ENCODE peak calls at places on chromosome 13, in five cellular contexts. One of them, this sample, is unnamed.

GRCh38 chr13:33787051-33787591 is 30.8 kb upstream of the RFC3 start:
- DNase-seq in CD4-positive, alpha-beta T cell: no peak
- DNase-seq in HuH-7: no peak
- DNase-seq in globus pallidus: no peak
- DNase-seq in stimulated activated CD4-positive, alpha-beta T cell treated with anti-CD3 and anti-CD28 coated beads, Interleukin-4, amount 100 ng/mL, for 48 hours: no peak
- DNase-seq in this sample: no peak

GRCh38 chr13:32206097-32206740 is 108.9 kb downstream of the ZAR1L start:
- DNase-seq in CD4-positive, alpha-beta T cell: no peak
- DNase-seq in HuH-7: no peak
- DNase-seq in globus pallidus: no peak
- DNase-seq in stimulated activated CD4-positive, alpha-beta T cell treated with anti-CD3 and anti-CD28 coated beads, Interleukin-4, amount 100 ng/mL, for 48 hours: no peak
- DNase-seq in this sample: no peak

GRCh38 chr13:38518328-38518727 is 168.5 kb upstream of the FREM2 start:
- DNase-seq in CD4-positive, alpha-beta T cell: no peak
- DNase-seq in HuH-7: no peak
- DNase-seq in globus pallidus: no peak
- DNase-seq in stimulated activated CD4-positive, alpha-beta T cell treated with anti-CD3 and anti-CD28 coated beads, Interleukin-4, amount 100 ng/mL, for 48 hours: no peak
- DNase-seq in this sample: no peak

GRCh38 chr13:30510091-30510490 is 44.4 kb upstream of the HMGB1 start:
- DNase-seq in CD4-positive, alpha-beta T cell: no peak
- DNase-seq in HuH-7: no peak
- DNase-seq in globus pallidus: no peak
- DNase-seq in stimulated activated CD4-positive, alpha-beta T cell treated with anti-CD3 and anti-CD28 coated beads, Interleukin-4, amount 100 ng/mL, for 48 hours: no peak
- DNase-seq in this sample: no peak

GRCh38 chr13:47455581-47455980 is 545.5 kb downstream of the SUCLA2 start:
- DNase-seq in CD4-positive, alpha-beta T cell: no peak
- DNase-seq in HuH-7: no peak
- DNase-seq in globus pallidus: no peak
- DNase-seq in stimulated activated CD4-positive, alpha-beta T cell treated with anti-CD3 and anti-CD28 coated beads, Interleukin-4, amount 100 ng/mL, for 48 hours: no peak
- DNase-seq in this sample: no peak

GRCh38 chr13:50843256-50844043 is at the start of gene DLEU7:
- DNase-seq in CD4-positive, alpha-beta T cell: no peak
- DNase-seq in HuH-7: no peak
- DNase-seq in globus pallidus: no peak
- DNase-seq in stimulated activated CD4-positive, alpha-beta T cell treated with anti-CD3 and anti-CD28 coated beads, Interleukin-4, amount 100 ng/mL, for 48 hours: no peak
- DNase-seq in this sample: no peak

GRCh38 chr13:31051999-31052398 is 109.7 kb downstream of the HSPH1 start:
- DNase-seq in CD4-positive, alpha-beta T cell: no peak
- DNase-seq in HuH-7: no peak
- DNase-seq in globus pallidus: no peak
- DNase-seq in stimulated activated CD4-positive, alpha-beta T cell treated with anti-CD3 and anti-CD28 coated beads, Interleukin-4, amount 100 ng/mL, for 48 hours: no peak
- DNase-seq in this sample: no peak

GRCh38 chr13:94494021-94494420 is 14.5 kb upstream of the DCT start:
- DNase-seq in CD4-positive, alpha-beta T cell: no peak
- DNase-seq in HuH-7: no peak
- DNase-seq in globus pallidus: no peak
- DNase-seq in stimulated activated CD4-positive, alpha-beta T cell treated with anti-CD3 and anti-CD28 coated beads, Interleukin-4, amount 100 ng/mL, for 48 hours: no peak
- DNase-seq in this sample: no peak

GRCh38 chr13:55566334-55566733 is 1574.4 kb upstream of the PRR20A start:
- DNase-seq in CD4-positive, alpha-beta T cell: no peak
- DNase-seq in HuH-7: no peak
- DNase-seq in globus pallidus: no peak
- DNase-seq in stimulated activated CD4-positive, alpha-beta T cell treated with anti-CD3 and anti-CD28 coated beads, Interleukin-4, amount 100 ng/mL, for 48 hours: no peak
- DNase-seq in this sample: no peak

GRCh38 chr13:27578121-27579030 is 42.0 kb downstream of the LNX2 start:
- DNase-seq in CD4-positive, alpha-beta T cell: no peak
- DNase-seq in HuH-7: no peak
- DNase-seq in globus pallidus: peak; percentile 27
- DNase-seq in stimulated activated CD4-positive, alpha-beta T cell treated with anti-CD3 and anti-CD28 coated beads, Interleukin-4, amount 100 ng/mL, for 48 hours: no peak
- DNase-seq in this sample: no peak

GRCh38 chr13:108827637-108828036 is 198.2 kb downstream of the MYO16 start:
- DNase-seq in CD4-positive, alpha-beta T cell: no peak
- DNase-seq in HuH-7: no peak
- DNase-seq in globus pallidus: no peak
- DNase-seq in stimulated activated CD4-positive, alpha-beta T cell treated with anti-CD3 and anti-CD28 coated beads, Interleukin-4, amount 100 ng/mL, for 48 hours: no peak
- DNase-seq in this sample: no peak

GRCh38 chr13:94658926-94659649 is 53.3 kb downstream of the SOX21 start:
- DNase-seq in CD4-positive, alpha-beta T cell: no peak
- DNase-seq in HuH-7: no peak
- DNase-seq in globus pallidus: no peak
- DNase-seq in stimulated activated CD4-positive, alpha-beta T cell treated with anti-CD3 and anti-CD28 coated beads, Interleukin-4, amount 100 ng/mL, for 48 hours: no peak
- DNase-seq in this sample: no peak

GRCh38 chr13:74217816-74218215 is 83.6 kb upstream of the KLF12 start:
- DNase-seq in CD4-positive, alpha-beta T cell: no peak
- DNase-seq in HuH-7: no peak
- DNase-seq in globus pallidus: no peak
- DNase-seq in stimulated activated CD4-positive, alpha-beta T cell treated with anti-CD3 and anti-CD28 coated beads, Interleukin-4, amount 100 ng/mL, for 48 hours: no peak
- DNase-seq in this sample: no peak

GRCh38 chr13:43730642-43731041 is 56.1 kb downstream of the ENOX1 start:
- DNase-seq in CD4-positive, alpha-beta T cell: no peak
- DNase-seq in HuH-7: no peak
- DNase-seq in globus pallidus: no peak
- DNase-seq in stimulated activated CD4-positive, alpha-beta T cell treated with anti-CD3 and anti-CD28 coated beads, Interleukin-4, amount 100 ng/mL, for 48 hours: no peak
- DNase-seq in this sample: no peak

GRCh38 chr13:32731576-32731975 is 145.3 kb downstream of the PDS5B start:
- DNase-seq in CD4-positive, alpha-beta T cell: no peak
- DNase-seq in HuH-7: no peak
- DNase-seq in globus pallidus: no peak
- DNase-seq in stimulated activated CD4-positive, alpha-beta T cell treated with anti-CD3 and anti-CD28 coated beads, Interleukin-4, amount 100 ng/mL, for 48 hours: no peak
- DNase-seq in this sample: no peak

GRCh38 chr13:45278096-45278645 is 62.8 kb downstream of the TPT1 start:
- DNase-seq in CD4-positive, alpha-beta T cell: no peak
- DNase-seq in HuH-7: no peak
- DNase-seq in globus pallidus: peak; percentile 27
- DNase-seq in stimulated activated CD4-positive, alpha-beta T cell treated with anti-CD3 and anti-CD28 coated beads, Interleukin-4, amount 100 ng/mL, for 48 hours: no peak
- DNase-seq in this sample: no peak

GRCh38 chr13:49213539-49213938 is 6.6 kb upstream of the MLNR start:
- DNase-seq in CD4-positive, alpha-beta T cell: no peak
- DNase-seq in HuH-7: no peak
- DNase-seq in globus pallidus: no peak
- DNase-seq in stimulated activated CD4-positive, alpha-beta T cell treated with anti-CD3 and anti-CD28 coated beads, Interleukin-4, amount 100 ng/mL, for 48 hours: no peak
- DNase-seq in this sample: no peak

GRCh38 chr13:112066624-112067004 is 335 bp upstream of the SOX1 start:
- DNase-seq in CD4-positive, alpha-beta T cell: peak; percentile 30
- DNase-seq in HuH-7: no peak
- DNase-seq in globus pallidus: peak; percentile 72
- DNase-seq in stimulated activated CD4-positive, alpha-beta T cell treated with anti-CD3 and anti-CD28 coated beads, Interleukin-4, amount 100 ng/mL, for 48 hours: peak; percentile 34
- DNase-seq in this sample: no peak

GRCh38 chr13:79522583-79522982 is 41.6 kb downstream of the NDFIP2 start:
- DNase-seq in CD4-positive, alpha-beta T cell: no peak
- DNase-seq in HuH-7: no peak
- DNase-seq in globus pallidus: no peak
- DNase-seq in stimulated activated CD4-positive, alpha-beta T cell treated with anti-CD3 and anti-CD28 coated beads, Interleukin-4, amount 100 ng/mL, for 48 hours: peak; percentile 16
- DNase-seq in this sample: no peak

GRCh38 chr13:105627270-105627669 is 908.2 kb downstream of the EFNB2 start:
- DNase-seq in CD4-positive, alpha-beta T cell: no peak
- DNase-seq in HuH-7: no peak
- DNase-seq in globus pallidus: no peak
- DNase-seq in stimulated activated CD4-positive, alpha-beta T cell treated with anti-CD3 and anti-CD28 coated beads, Interleukin-4, amount 100 ng/mL, for 48 hours: no peak
- DNase-seq in this sample: no peak

GRCh38 chr13:26348966-26349365 is 95.0 kb downstream of the CDK8 start:
- DNase-seq in CD4-positive, alpha-beta T cell: no peak
- DNase-seq in HuH-7: peak; percentile 13
- DNase-seq in globus pallidus: no peak
- DNase-seq in stimulated activated CD4-positive, alpha-beta T cell treated with anti-CD3 and anti-CD28 coated beads, Interleukin-4, amount 100 ng/mL, for 48 hours: no peak
- DNase-seq in this sample: no peak

GRCh38 chr13:34943675-34944634 is 1.9 kb downstream of the NBEA start:
- DNase-seq in CD4-positive, alpha-beta T cell: no peak
- DNase-seq in HuH-7: no peak
- DNase-seq in globus pallidus: peak; percentile 12
- DNase-seq in stimulated activated CD4-positive, alpha-beta T cell treated with anti-CD3 and anti-CD28 coated beads, Interleukin-4, amount 100 ng/mL, for 48 hours: no peak
- DNase-seq in this sample: no peak

GRCh38 chr13:32087955-32088747 is 56.6 kb downstream of the FRY start:
- DNase-seq in CD4-positive, alpha-beta T cell: no peak
- DNase-seq in HuH-7: no peak
- DNase-seq in globus pallidus: no peak
- DNase-seq in stimulated activated CD4-positive, alpha-beta T cell treated with anti-CD3 and anti-CD28 coated beads, Interleukin-4, amount 100 ng/mL, for 48 hours: no peak
- DNase-seq in this sample: no peak

GRCh38 chr13:41144576-41144975 is 12.0 kb upstream of the KBTBD6 start:
- DNase-seq in CD4-positive, alpha-beta T cell: no peak
- DNase-seq in HuH-7: no peak
- DNase-seq in globus pallidus: no peak
- DNase-seq in stimulated activated CD4-positive, alpha-beta T cell treated with anti-CD3 and anti-CD28 coated beads, Interleukin-4, amount 100 ng/mL, for 48 hours: no peak
- DNase-seq in this sample: no peak

GRCh38 chr13:110209950-110210603 is 96.9 kb downstream of the COL4A1 start:
- DNase-seq in CD4-positive, alpha-beta T cell: no peak
- DNase-seq in HuH-7: no peak
- DNase-seq in globus pallidus: no peak
- DNase-seq in stimulated activated CD4-positive, alpha-beta T cell treated with anti-CD3 and anti-CD28 coated beads, Interleukin-4, amount 100 ng/mL, for 48 hours: no peak
- DNase-seq in this sample: no peak

GRCh38 chr13:38590796-38591507 is 95.9 kb upstream of the FREM2 start:
- DNase-seq in CD4-positive, alpha-beta T cell: no peak
- DNase-seq in HuH-7: no peak
- DNase-seq in globus pallidus: no peak
- DNase-seq in stimulated activated CD4-positive, alpha-beta T cell treated with anti-CD3 and anti-CD28 coated beads, Interleukin-4, amount 100 ng/mL, for 48 hours: no peak
- DNase-seq in this sample: no peak

GRCh38 chr13:43805071-43805468 is 18.3 kb upstream of the ENOX1 start:
- DNase-seq in CD4-positive, alpha-beta T cell: no peak
- DNase-seq in HuH-7: no peak
- DNase-seq in globus pallidus: peak; percentile 76
- DNase-seq in stimulated activated CD4-positive, alpha-beta T cell treated with anti-CD3 and anti-CD28 coated beads, Interleukin-4, amount 100 ng/mL, for 48 hours: peak; percentile 27
- DNase-seq in this sample: no peak

GRCh38 chr13:29479716-29480492 is 115.6 kb downstream of the SLC7A1 start:
- DNase-seq in CD4-positive, alpha-beta T cell: no peak
- DNase-seq in HuH-7: no peak
- DNase-seq in globus pallidus: no peak
- DNase-seq in stimulated activated CD4-positive, alpha-beta T cell treated with anti-CD3 and anti-CD28 coated beads, Interleukin-4, amount 100 ng/mL, for 48 hours: no peak
- DNase-seq in this sample: no peak

GRCh38 chr13:98189841-98190505 is 12.9 kb upstream of the RNF113B start:
- DNase-seq in CD4-positive, alpha-beta T cell: no peak
- DNase-seq in HuH-7: no peak
- DNase-seq in globus pallidus: no peak
- DNase-seq in stimulated activated CD4-positive, alpha-beta T cell treated with anti-CD3 and anti-CD28 coated beads, Interleukin-4, amount 100 ng/mL, for 48 hours: no peak
- DNase-seq in this sample: no peak

GRCh38 chr13:45807520-45808099 is 43.9 kb downstream of the SIAH3 start:
- DNase-seq in CD4-positive, alpha-beta T cell: peak; percentile 7
- DNase-seq in HuH-7: peak; percentile 66
- DNase-seq in globus pallidus: peak; percentile 54
- DNase-seq in stimulated activated CD4-positive, alpha-beta T cell treated with anti-CD3 and anti-CD28 coated beads, Interleukin-4, amount 100 ng/mL, for 48 hours: no peak
- DNase-seq in this sample: no peak

GRCh38 chr13:114073881-114074551 is 58.4 kb downstream of the RASA3 start:
- DNase-seq in CD4-positive, alpha-beta T cell: no peak
- DNase-seq in HuH-7: no peak
- DNase-seq in globus pallidus: no peak
- DNase-seq in stimulated activated CD4-positive, alpha-beta T cell treated with anti-CD3 and anti-CD28 coated beads, Interleukin-4, amount 100 ng/mL, for 48 hours: no peak
- DNase-seq in this sample: peak; percentile 49

GRCh38 chr13:24684600-24684998 is 4.4 kb downstream of the ATP12A start:
- DNase-seq in CD4-positive, alpha-beta T cell: no peak
- DNase-seq in HuH-7: no peak
- DNase-seq in globus pallidus: peak; percentile 15
- DNase-seq in stimulated activated CD4-positive, alpha-beta T cell treated with anti-CD3 and anti-CD28 coated beads, Interleukin-4, amount 100 ng/mL, for 48 hours: peak; percentile 21
- DNase-seq in this sample: no peak

GRCh38 chr13:43303040-43303729 is 279.8 kb downstream of the DNAJC15 start:
- DNase-seq in CD4-positive, alpha-beta T cell: no peak
- DNase-seq in HuH-7: no peak
- DNase-seq in globus pallidus: peak; percentile 77
- DNase-seq in stimulated activated CD4-positive, alpha-beta T cell treated with anti-CD3 and anti-CD28 coated beads, Interleukin-4, amount 100 ng/mL, for 48 hours: no peak
- DNase-seq in this sample: no peak

GRCh38 chr13:98105929-98106336 is 37.0 kb upstream of the FARP1 start:
- DNase-seq in CD4-positive, alpha-beta T cell: no peak
- DNase-seq in HuH-7: no peak
- DNase-seq in globus pallidus: no peak
- DNase-seq in stimulated activated CD4-positive, alpha-beta T cell treated with anti-CD3 and anti-CD28 coated beads, Interleukin-4, amount 100 ng/mL, for 48 hours: no peak
- DNase-seq in this sample: no peak

GRCh38 chr13:30802953-30803478 is 67.7 kb downstream of the ALOX5AP start:
- DNase-seq in CD4-positive, alpha-beta T cell: peak; percentile 74
- DNase-seq in HuH-7: peak; percentile 76
- DNase-seq in globus pallidus: peak; percentile 81
- DNase-seq in stimulated activated CD4-positive, alpha-beta T cell treated with anti-CD3 and anti-CD28 coated beads, Interleukin-4, amount 100 ng/mL, for 48 hours: peak; percentile 81
- DNase-seq in this sample: peak; percentile 95

GRCh38 chr13:101291647-101292515 is 124.4 kb downstream of the NALCN start:
- DNase-seq in CD4-positive, alpha-beta T cell: no peak
- DNase-seq in HuH-7: no peak
- DNase-seq in globus pallidus: no peak
- DNase-seq in stimulated activated CD4-positive, alpha-beta T cell treated with anti-CD3 and anti-CD28 coated beads, Interleukin-4, amount 100 ng/mL, for 48 hours: no peak
- DNase-seq in this sample: no peak

GRCh38 chr13:109253316-109253715 is 533.1 kb downstream of the IRS2 start:
- DNase-seq in CD4-positive, alpha-beta T cell: no peak
- DNase-seq in HuH-7: no peak
- DNase-seq in globus pallidus: no peak
- DNase-seq in stimulated activated CD4-positive, alpha-beta T cell treated with anti-CD3 and anti-CD28 coated beads, Interleukin-4, amount 100 ng/mL, for 48 hours: no peak
- DNase-seq in this sample: no peak

GRCh38 chr13:111316161-111316730 is 4.2 kb upstream of the TEX29 start:
- DNase-seq in CD4-positive, alpha-beta T cell: no peak
- DNase-seq in HuH-7: no peak
- DNase-seq in globus pallidus: no peak
- DNase-seq in stimulated activated CD4-positive, alpha-beta T cell treated with anti-CD3 and anti-CD28 coated beads, Interleukin-4, amount 100 ng/mL, for 48 hours: no peak
- DNase-seq in this sample: peak; percentile 56